ENCODE peak calls at places on chromosomes 13 and 19, in six cellular contexts. W, F, J, P, O and X are unnamed samples.

GRCh38 chr19:35034588-35035382 is 4.5 kb downstream of the SCN1B start:
- DNase-seq in F (no peak), P (no peak), W (no peak), O (no peak), J (no peak), X (no peak)

GRCh38 chr19:5686326-5686646 is 3.8 kb upstream of the RPL36 start:
- DNase-seq in O (no peak), F (no peak), W (no peak), J (no peak), P (no peak), X (no peak)

GRCh38 chr13:74251778-74252519 is 117.7 kb upstream of the KLF12 start:
- DNase-seq in P (no peak), W (no peak), J (no peak), F (no peak), O (no peak), X (no peak)

GRCh38 chr13:46348976-46349375 is 38.1 kb downstream of the RUBCNL start:
- DNase-seq in P (no peak), F (no peak), J (no peak), W (no peak), O (no peak), X (no peak)

GRCh38 chr13:27918041-27918917 is 1.5 kb upstream of the PDX1 start:
- DNase-seq in W (no peak), O (no peak), F (no peak), P (no peak), J (no peak), X (peak; percentile 35)

GRCh38 chr13:93309886-93310520 is 83.4 kb downstream of the GPC6 start:
- DNase-seq in P (no peak), F (no peak), O (peak; percentile 5), W (no peak), J (no peak), X (no peak)

GRCh38 chr13:43611631-43612416 is 174.9 kb downstream of the ENOX1 start:
- DNase-seq in P (no peak), F (no peak), J (no peak), W (no peak), O (no peak), X (no peak)

GRCh38 chr19:12996542-12997094 is 1.3 kb downstream of the NFIX start:
- DNase-seq in J (peak; percentile 52), F (peak; percentile 67), P (no peak), W (no peak), O (peak; percentile 38), X (peak; percentile 75)

GRCh38 chr19:47581605-47582319 is 8.8 kb upstream of the ZNF541 start:
- DNase-seq in W (no peak), O (no peak), J (no peak), F (no peak), P (no peak), X (no peak)

GRCh38 chr19:38686530-38686888 is 39.1 kb downstream of the ACTN4 start:
- DNase-seq in O (no peak), W (no peak), J (no peak), F (no peak), P (peak; percentile 53), X (no peak)

GRCh38 chr19:55541091-55541490 is 4.2 kb upstream of the SBK2 start:
- DNase-seq in J (no peak), W (no peak), O (no peak), P (no peak), F (no peak), X (no peak)

GRCh38 chr13:105642511-105642958 is 892.9 kb downstream of the EFNB2 start:
- DNase-seq in W (no peak), J (no peak), P (no peak), F (no peak), O (no peak), X (no peak)

GRCh38 chr19:54418030-54418929 is 3.0 kb downstream of the TTYH1 start:
- DNase-seq in P (no peak), O (peak; percentile 50), W (no peak), F (peak; percentile 13), J (no peak), X (peak; percentile 43)

GRCh38 chr13:74593688-74594087 is 459.5 kb upstream of the KLF12 start:
- DNase-seq in J (no peak), F (no peak), W (no peak), O (no peak), P (no peak), X (no peak)

GRCh38 chr13:98496239-98496668 is 80.7 kb downstream of the STK24 start:
- DNase-seq in P (no peak), F (no peak), J (no peak), O (peak; percentile 27), W (no peak), X (no peak)

GRCh38 chr13:84684804-84685203 is 802.5 kb upstream of the SLITRK1 start:
- DNase-seq in W (no peak), J (no peak), P (no peak), F (no peak), O (no peak), X (no peak)

GRCh38 chr19:46875234-46875633 is 14.4 kb downstream of the ARHGAP35 start:
- DNase-seq in P (no peak), F (no peak), W (no peak), J (no peak), O (no peak), X (peak; percentile 79)

GRCh38 chr19:12664406-12665280 is 1.9 kb downstream of the MAN2B1 start:
- DNase-seq in J (peak; percentile 81), P (no peak), O (peak; percentile 24), W (no peak), F (peak; percentile 71), X (peak; percentile 97)

GRCh38 chr19:2228157-2229030 is 7.7 kb downstream of the PLEKHJ1 start:
- DNase-seq in W (no peak), F (no peak), J (no peak), O (no peak), P (no peak), X (no peak)

GRCh38 chr13:88031980-88032562 is 360.9 kb downstream of the SLITRK5 start:
- DNase-seq in J (no peak), F (no peak), W (no peak), P (no peak), O (no peak), X (no peak)

GRCh38 chr13:51525567-51526165 is 58.6 kb upstream of the WDFY2 start:
- DNase-seq in W (no peak), J (no peak), O (no peak), P (no peak), F (no peak), X (no peak)

GRCh38 chr19:861756-862528 is 2.5 kb downstream of the CFD start:
- DNase-seq in J (peak; percentile 95), P (no peak), F (peak; percentile 94), W (peak; percentile 63), O (peak; percentile 41), X (peak; percentile 94)

GRCh38 chr19:48443731-48444128 is 2.1 kb upstream of the GRWD1 start:
- DNase-seq in O (no peak), P (no peak), J (no peak), W (no peak), F (peak; percentile 16), X (peak; percentile 31)

GRCh38 chr19:35220315-35220921 is 8.1 kb downstream of the FAM187B start:
- DNase-seq in W (no peak), P (no peak), F (peak; percentile 53), O (no peak), J (no peak), X (peak; percentile 36)

GRCh38 chr19:6374179-6374709 is 1.5 kb downstream of the PSPN start:
- DNase-seq in F (no peak), J (no peak), P (no peak), W (no peak), O (no peak), X (no peak)

GRCh38 chr13:98798849-98799645 is 46.6 kb upstream of the SLC15A1 start:
- DNase-seq in W (no peak), P (no peak), F (no peak), O (peak; percentile 8), J (no peak), X (no peak)

GRCh38 chr19:12956446-12957388 is at the start of gene GADD45GIP1:
- DNase-seq in W (peak; percentile 67), O (peak; percentile 67), P (peak; percentile 41), J (peak; percentile 94), F (peak; percentile 84), X (peak; percentile 87)

GRCh38 chr19:35868172-35868822 is at the start of gene APLP1:
- DNase-seq in F (peak; percentile 88), W (no peak), O (peak; percentile 14), J (peak; percentile 92), P (no peak), X (peak; percentile 65)

GRCh38 chr19:47253467-47253881 is 2.9 kb upstream of the CCDC9 start:
- DNase-seq in P (no peak), J (no peak), F (no peak), W (no peak), O (peak; percentile 60), X (no peak)

GRCh38 chr13:57739791-57740190 is 108.2 kb downstream of the PCDH17 start:
- DNase-seq in F (no peak), J (no peak), O (no peak), P (no peak), W (no peak), X (no peak)
- H2AFZ ChIP-seq in F (no peak overlapping the region), J (no peak overlapping the region), O (no peak overlapping the region), P (no peak overlapping the region), W (no peak overlapping the region), X (no peak overlapping the region)

GRCh38 chr19:28285917-28286316 is 927.0 kb downstream of the UQCRFS1 start:
- DNase-seq in F (no peak), P (no peak), J (no peak), O (no peak), W (no peak), X (no peak)
- H3K4me3 ChIP-seq in F (no peak overlapping the region), P (no peak overlapping the region), J (no peak overlapping the region), O (no peak overlapping the region), W (no peak overlapping the region), X (no peak overlapping the region)

DNA sequence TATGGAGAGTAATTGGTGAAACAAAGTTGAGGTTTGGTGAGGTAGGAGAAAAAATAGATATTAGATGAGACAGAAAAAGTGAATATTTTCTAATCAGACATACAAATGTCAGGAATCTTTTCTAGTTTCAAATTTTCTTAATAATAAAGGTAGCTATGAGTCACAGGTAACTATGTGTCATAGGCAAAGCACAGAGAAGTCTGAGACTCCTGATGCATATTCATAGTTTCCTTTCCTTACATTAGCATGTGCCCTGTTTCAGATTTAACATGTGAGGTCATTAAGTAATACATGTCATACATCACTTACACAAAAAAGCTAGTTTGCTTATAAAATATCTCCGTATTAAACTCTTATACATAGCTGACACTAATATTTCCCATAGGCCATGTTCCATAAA is 1141.3 kb upstream of the PCDH20 start:
- DNase-seq in P (no peak), W (no peak), O (no peak), F (no peak), J (no peak), X (no peak)
- TF ChIP-seq REST in P (no peak), W (no peak), O (no peak), F (no peak), J (no peak), X (no peak)

DNA sequence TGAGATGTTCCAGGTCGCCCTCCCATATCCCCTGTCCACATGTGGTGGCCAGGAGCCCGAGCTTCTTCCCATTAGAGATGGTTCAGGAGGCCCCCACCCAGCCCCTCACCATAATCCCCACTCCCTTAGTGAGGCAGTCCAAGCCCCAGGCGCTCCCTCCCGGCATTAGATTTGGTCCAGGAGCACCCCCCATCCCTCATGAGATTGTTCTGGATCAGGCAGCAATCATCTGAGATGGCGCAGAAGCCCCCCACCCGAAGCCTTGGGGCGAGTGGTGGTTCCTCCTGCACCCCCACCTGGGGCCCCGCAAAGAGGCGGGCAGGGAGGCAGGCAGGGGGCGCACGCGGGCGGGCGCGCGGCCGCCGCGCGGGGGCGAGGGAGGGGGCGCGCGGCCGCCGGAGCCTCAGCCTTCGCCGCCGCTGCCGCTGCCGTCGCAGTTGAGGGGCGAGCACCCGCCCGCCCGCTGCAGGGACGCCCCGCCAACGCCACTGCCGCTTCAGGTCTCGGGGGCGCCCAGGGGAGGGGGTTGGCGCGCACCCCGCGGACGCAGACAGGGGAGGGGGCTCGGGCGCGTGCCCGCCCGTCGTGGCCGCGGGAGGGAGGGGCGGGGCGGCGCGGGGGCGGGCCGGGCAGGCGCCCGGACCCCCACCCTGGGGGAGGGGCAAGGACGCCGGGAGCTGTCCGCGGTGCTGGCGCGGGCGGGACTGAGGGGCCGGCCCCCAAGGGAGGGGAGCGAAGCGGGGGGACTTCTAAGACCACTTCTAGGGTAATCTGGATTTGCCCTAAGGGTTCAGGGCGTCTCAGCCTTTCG is 46.4 kb upstream of the SHKBP1 start:
- DNase-seq in O (no peak), F (peak; percentile 97), J (peak; percentile 93), W (no peak), P (no peak), X (peak; percentile 83)
- H2AFZ ChIP-seq in O (no peak overlapping the region), F (peak overlapping the region; percentile 69), J (no peak overlapping the region), W (no peak overlapping the region), P (no peak overlapping the region), X (peak overlapping the region; percentile 99)